ENCODE peak calls at places on chromosome 9, in eight cellular contexts. F, I, O, U, Q, S, A and R are unnamed samples.

GRCh38 chr9:18896004-18896403 is 137.0 kb downstream of the SAXO1 start:
- DNase-seq in F (no peak), A (no peak), I (no peak), S (no peak), Q (no peak), O (no peak), U (no peak), R (no peak)

GRCh38 chr9:133532937-133533668 is 1.4 kb upstream of the ADAMTSL2 start:
- DNase-seq in F (peak), Q (peak), U (peak), I (peak), A (peak), S (peak), O (peak), R (peak)

GRCh38 chr9:136062657-136063439 is 32.2 kb downstream of the NACC2 start:
- DNase-seq in U (no peak), O (no peak), A (no peak), Q (no peak), I (no peak), F (no peak), S (no peak), R (no peak)

GRCh38 chr9:97237311-97237786 is 70.1 kb upstream of the CCDC180 start:
- DNase-seq in I (no peak), Q (no peak), O (no peak), F (no peak), U (no peak), S (no peak), A (no peak), R (no peak)

GRCh38 chr9:4887556-4887955 is 94.8 kb downstream of the RCL1 start:
- DNase-seq in U (no peak), O (no peak), S (no peak), F (peak), A (no peak), Q (no peak), I (no peak), R (no peak)

GRCh38 chr9:13252852-13253251 is 26.6 kb downstream of the MPDZ start:
- DNase-seq in F (no peak), Q (no peak), S (no peak), U (no peak), O (no peak), A (no peak), I (no peak), R (no peak)

GRCh38 chr9:93094294-93095204 is 1.5 kb upstream of the CARD19 start:
- DNase-seq in A (no peak), O (peak), I (no peak), Q (peak), F (peak), U (no peak), S (no peak), R (no peak)

GRCh38 chr9:135517407-135517822 is 3.8 kb upstream of the LCN1 start:
- DNase-seq in U (no peak), Q (no peak), S (no peak), A (no peak), F (no peak), I (no peak), O (no peak), R (no peak)

GRCh38 chr9:128024761-128025308 is 42.3 kb downstream of the NAIF1 start:
- DNase-seq in U (no peak), A (no peak), O (no peak), I (peak), Q (no peak), S (peak), F (no peak), R (no peak)

GRCh38 chr9:129838707-129839259 is 3.5 kb downstream of the USP20 start:
- DNase-seq in Q (no peak), U (no peak), I (no peak), A (no peak), S (peak), F (no peak), O (no peak), R (no peak)

GRCh38 chr9:133710661-133711427 is 27.3 kb downstream of the SARDH start:
- DNase-seq in F (no peak), U (no peak), O (no peak), A (no peak), Q (no peak), S (no peak), I (no peak), R (no peak)

GRCh38 chr9:135150981-135151380 is 63.5 kb downstream of the OLFM1 start:
- DNase-seq in F (no peak), Q (no peak), I (no peak), O (no peak), S (no peak), U (no peak), A (no peak), R (no peak)

GRCh38 chr9:35813434-35814105 is 1.3 kb downstream of the HINT2 start:
- DNase-seq in I (no peak), F (no peak), Q (no peak), S (peak), O (no peak), A (no peak), U (no peak), R (no peak)

GRCh38 chr9:129712595-129713524 is 40.0 kb downstream of the PTGES start:
- DNase-seq in F (no peak), O (no peak), U (no peak), A (no peak), S (peak), Q (no peak), I (no peak), R (no peak)

GRCh38 chr9:93826209-93826608 is 128.9 kb downstream of the BARX1 start:
- DNase-seq in O (peak), A (no peak), F (peak), Q (no peak), U (peak), I (peak), S (no peak), R (peak)

GRCh38 chr9:128242124-128242523 is 33.7 kb downstream of the GOLGA2 start:
- DNase-seq in Q (no peak), U (no peak), I (no peak), F (no peak), A (no peak), S (no peak), O (no peak), R (no peak)

GRCh38 chr9:61666849-61667371 is 477.1 kb downstream of the SPATA31A7 start:
- DNase-seq in F (no peak), U (no peak), O (no peak), I (no peak), S (no peak), Q (no peak), A (no peak), R (no peak)

GRCh38 chr9:24961787-24962186 is 416.1 kb upstream of the IZUMO3 start:
- DNase-seq in F (no peak), S (no peak), O (no peak), A (no peak), Q (no peak), U (no peak), I (no peak), R (no peak)

GRCh38 chr9:90778746-90779145 is 22.9 kb upstream of the SYK start:
- DNase-seq in A (no peak), U (no peak), F (no peak), Q (no peak), S (no peak), O (no peak), I (no peak), R (no peak)

GRCh38 chr9:73327149-73327548 is 175.5 kb downstream of the ANXA1 start:
- DNase-seq in I (no peak), A (no peak), U (no peak), Q (no peak), F (no peak), S (no peak), O (no peak), R (no peak)

GRCh38 chr9:101387871-101388506 is 3.2 kb upstream of the BAAT start:
- DNase-seq in O (no peak), U (no peak), Q (peak), I (no peak), F (no peak), S (peak), A (peak), R (no peak)

GRCh38 chr9:122228906-122229837 is at the start of gene LHX6:
- DNase-seq in I (no peak), F (no peak), A (no peak), Q (no peak), O (no peak), U (no peak), S (peak), R (no peak)

GRCh38 chr9:122091682-122092592 is 1.2 kb downstream of the TTLL11 start:
- DNase-seq in Q (peak), I (no peak), S (no peak), U (no peak), F (no peak), O (no peak), A (no peak), R (no peak)

GRCh38 chr9:29150606-29151005 is 1577.3 kb upstream of the C9orf72 start:
- DNase-seq in F (no peak), I (no peak), S (no peak), Q (no peak), U (no peak), O (no peak), A (no peak), R (no peak)

GRCh38 chr9:136695955-136696354 is 8.7 kb upstream of the AGPAT2 start:
- DNase-seq in U (no peak), O (no peak), S (no peak), A (no peak), I (no peak), Q (no peak), F (no peak), R (no peak)

GRCh38 chr9:92962303-92962649 is 15.0 kb downstream of the FGD3 start:
- DNase-seq in S (no peak), Q (no peak), I (no peak), F (no peak), U (no peak), O (no peak), A (no peak), R (no peak)

GRCh38 chr9:33186457-33187168 is 19.5 kb upstream of the B4GALT1 start:
- DNase-seq in F (no peak), U (no peak), S (peak), A (no peak), O (no peak), Q (no peak), I (no peak), R (no peak)

GRCh38 chr9:82961504-82962125 is 101.3 kb downstream of the RASEF start:
- DNase-seq in S (peak), O (peak), I (no peak), F (peak), Q (peak), A (peak), U (no peak), R (peak)